ENCODE peak calls at places on chromosomes 2 and 18, in six cellular contexts. One of them, this sample, is unnamed.
A peak's percentile ranks its signal among the peaks of the same experiment; 100 is the strongest.

GRCh38 chr18:69763002-69763401 is 184.7 kb downstream of the CD226 start:
- DNase-seq in left lung: no peak
- DNase-seq in WERI-Rb-1: no peak
- DNase-seq in IMR-90: no peak
- DNase-seq in hepatocyte: no peak
- DNase-seq in MM.1S: no peak
- DNase-seq in this sample: no peak

GRCh38 chr2:66390811-66391210 is 44.1 kb upstream of the MEIS1 start:
- DNase-seq in left lung: no peak
- DNase-seq in WERI-Rb-1: no peak
- DNase-seq in IMR-90: no peak
- DNase-seq in hepatocyte: no peak
- DNase-seq in MM.1S: no peak
- DNase-seq in this sample: no peak

GRCh38 chr2:130790808-130791616 is 35.7 kb downstream of the AMER3 start:
- DNase-seq in left lung: no peak
- DNase-seq in WERI-Rb-1: no peak
- DNase-seq in IMR-90: no peak
- DNase-seq in hepatocyte: no peak
- DNase-seq in MM.1S: no peak
- DNase-seq in this sample: no peak

GRCh38 chr2:220619525-220620267 is 952.4 kb downstream of the EPHA4 start:
- DNase-seq in left lung: no peak
- DNase-seq in WERI-Rb-1: no peak
- DNase-seq in IMR-90: peak; percentile 47
- DNase-seq in hepatocyte: peak; percentile 27
- DNase-seq in MM.1S: no peak
- DNase-seq in this sample: no peak

GRCh38 chr18:50649821-50650220 is 89.9 kb downstream of the MAPK4 start:
- DNase-seq in left lung: peak; percentile 54
- DNase-seq in WERI-Rb-1: no peak
- DNase-seq in IMR-90: peak; percentile 29
- DNase-seq in hepatocyte: peak; percentile 58
- DNase-seq in MM.1S: no peak
- DNase-seq in this sample: no peak

GRCh38 chr2:144330951-144331651 is 188.8 kb downstream of the ZEB2 start:
- DNase-seq in left lung: no peak
- DNase-seq in WERI-Rb-1: no peak
- DNase-seq in IMR-90: peak; percentile 18
- DNase-seq in hepatocyte: peak; percentile 16
- DNase-seq in MM.1S: peak; percentile 21
- DNase-seq in this sample: no peak

GRCh38 chr18:79399275-79400081 is 3.7 kb downstream of the NFATC1 start:
- DNase-seq in left lung: peak; percentile 35
- DNase-seq in WERI-Rb-1: no peak
- DNase-seq in IMR-90: no peak
- DNase-seq in hepatocyte: no peak
- DNase-seq in MM.1S: no peak
- DNase-seq in this sample: no peak

GRCh38 chr2:101114815-101115214 is 36.4 kb downstream of the TBC1D8 start:
- DNase-seq in left lung: peak; percentile 64
- DNase-seq in WERI-Rb-1: peak; percentile 49
- DNase-seq in IMR-90: no peak
- DNase-seq in hepatocyte: no peak
- DNase-seq in MM.1S: no peak
- DNase-seq in this sample: no peak

GRCh38 chr2:156147594-156148330 is 184.8 kb downstream of the NR4A2 start:
- DNase-seq in left lung: no peak
- DNase-seq in WERI-Rb-1: no peak
- DNase-seq in IMR-90: no peak
- DNase-seq in hepatocyte: no peak
- DNase-seq in MM.1S: peak; percentile 70
- DNase-seq in this sample: no peak

GRCh38 chr2:145530653-145531052 is 1010.7 kb upstream of the ZEB2 start:
- DNase-seq in left lung: no peak
- DNase-seq in WERI-Rb-1: no peak
- DNase-seq in IMR-90: no peak
- DNase-seq in hepatocyte: no peak
- DNase-seq in MM.1S: peak; percentile 26
- DNase-seq in this sample: no peak

GRCh38 chr18:12088731-12089375 is 4.8 kb upstream of the ANKRD62 start:
- DNase-seq in left lung: no peak
- DNase-seq in WERI-Rb-1: no peak
- DNase-seq in IMR-90: no peak
- DNase-seq in hepatocyte: no peak
- DNase-seq in MM.1S: no peak
- DNase-seq in this sample: no peak

GRCh38 chr2:118687201-118687600 is 160.2 kb downstream of the EN1 start:
- DNase-seq in left lung: no peak
- DNase-seq in WERI-Rb-1: no peak
- DNase-seq in IMR-90: no peak
- DNase-seq in hepatocyte: no peak
- DNase-seq in MM.1S: no peak
- DNase-seq in this sample: no peak

GRCh38 chr18:9092665-9093064 is 9.8 kb upstream of the NDUFV2 start:
- DNase-seq in left lung: no peak
- DNase-seq in WERI-Rb-1: no peak
- DNase-seq in IMR-90: no peak
- DNase-seq in hepatocyte: peak; percentile 28
- DNase-seq in MM.1S: no peak
- DNase-seq in this sample: no peak

GRCh38 chr2:80499095-80499494 is 194.5 kb upstream of the LRRTM1 start:
- DNase-seq in left lung: no peak
- DNase-seq in WERI-Rb-1: peak; percentile 56
- DNase-seq in IMR-90: peak; percentile 65
- DNase-seq in hepatocyte: peak; percentile 73
- DNase-seq in MM.1S: peak; percentile 33
- DNase-seq in this sample: no peak

GRCh38 chr2:237895544-237896506 is 36.4 kb downstream of the RAMP1 start:
- DNase-seq in left lung: no peak
- DNase-seq in WERI-Rb-1: no peak
- DNase-seq in IMR-90: no peak
- DNase-seq in hepatocyte: peak; percentile 19
- DNase-seq in MM.1S: no peak
- DNase-seq in this sample: no peak

GRCh38 chr2:237894986-237895543 is 35.6 kb downstream of the RAMP1 start:
- DNase-seq in left lung: no peak
- DNase-seq in WERI-Rb-1: no peak
- DNase-seq in IMR-90: no peak
- DNase-seq in hepatocyte: no peak
- DNase-seq in MM.1S: no peak
- DNase-seq in this sample: no peak

GRCh38 chr2:237894396-237894979 is 35.1 kb downstream of the RAMP1 start:
- DNase-seq in left lung: no peak
- DNase-seq in WERI-Rb-1: no peak
- DNase-seq in IMR-90: no peak
- DNase-seq in hepatocyte: no peak
- DNase-seq in MM.1S: no peak
- DNase-seq in this sample: no peak

GRCh38 chr2:237896941-237897340 is 37.5 kb downstream of the RAMP1 start:
- DNase-seq in left lung: no peak
- DNase-seq in WERI-Rb-1: no peak
- DNase-seq in IMR-90: no peak
- DNase-seq in hepatocyte: no peak
- DNase-seq in MM.1S: no peak
- DNase-seq in this sample: no peak

GRCh38 chr2:237896507-237896892 is 37.1 kb downstream of the RAMP1 start:
- DNase-seq in left lung: no peak
- DNase-seq in WERI-Rb-1: no peak
- DNase-seq in IMR-90: peak; percentile 40
- DNase-seq in hepatocyte: no peak
- DNase-seq in MM.1S: no peak
- DNase-seq in this sample: no peak
- H3K27ac ChIP-seq in left lung: no peak overlapping the region
- H3K27ac ChIP-seq in WERI-Rb-1: no peak overlapping the region
- H3K27ac ChIP-seq in IMR-90: no peak overlapping the region
- H3K27ac ChIP-seq in hepatocyte: no peak overlapping the region
- H3K27ac ChIP-seq in MM.1S: no peak overlapping the region
- H3K27ac ChIP-seq in this sample: no peak overlapping the region

GRCh38 chr2:191251014-191251413 is 5.8 kb downstream of the MYO1B start:
- DNase-seq in left lung: no peak
- DNase-seq in WERI-Rb-1: no peak
- DNase-seq in IMR-90: no peak
- DNase-seq in hepatocyte: no peak
- DNase-seq in MM.1S: no peak
- DNase-seq in this sample: no peak
- TF ChIP-seq CTCF in left lung: no peak
- TF ChIP-seq CTCF in WERI-Rb-1: no peak
- TF ChIP-seq CTCF in IMR-90: no peak
- TF ChIP-seq CTCF in hepatocyte: no peak
- TF ChIP-seq CTCF in MM.1S: no peak
- TF ChIP-seq CTCF in this sample: no peak

GRCh38 chr2:27795093-27795834 is 23.7 kb downstream of the MRPL33 start:
- DNase-seq in left lung: no peak
- DNase-seq in WERI-Rb-1: no peak
- DNase-seq in IMR-90: no peak
- DNase-seq in hepatocyte: no peak
- DNase-seq in MM.1S: no peak
- DNase-seq in this sample: no peak

GRCh38 chr2:27795868-27796277 is 24.4 kb downstream of the MRPL33 start:
- DNase-seq in left lung: no peak
- DNase-seq in WERI-Rb-1: no peak
- DNase-seq in IMR-90: no peak
- DNase-seq in hepatocyte: no peak
- DNase-seq in MM.1S: no peak
- DNase-seq in this sample: no peak

GRCh38 chr2:27798476-27798875 is 27.0 kb downstream of the MRPL33 start:
- DNase-seq in left lung: no peak
- DNase-seq in WERI-Rb-1: no peak
- DNase-seq in IMR-90: no peak
- DNase-seq in hepatocyte: no peak
- DNase-seq in MM.1S: no peak
- DNase-seq in this sample: no peak

GRCh38 chr2:27798948-27799645 is 27.6 kb downstream of the MRPL33 start:
- DNase-seq in left lung: peak; percentile 73
- DNase-seq in WERI-Rb-1: no peak
- DNase-seq in IMR-90: peak; percentile 100
- DNase-seq in hepatocyte: peak; percentile 92
- DNase-seq in MM.1S: no peak
- DNase-seq in this sample: no peak

GRCh38 chr2:27796991-27797752 is 25.7 kb downstream of the MRPL33 start:
- DNase-seq in left lung: no peak
- DNase-seq in WERI-Rb-1: no peak
- DNase-seq in IMR-90: no peak
- DNase-seq in hepatocyte: no peak
- DNase-seq in MM.1S: no peak
- DNase-seq in this sample: no peak
- H3K27ac ChIP-seq in left lung: peak overlapping the region; percentile 66
- H3K27ac ChIP-seq in WERI-Rb-1: no peak overlapping the region
- H3K27ac ChIP-seq in IMR-90: peak overlapping the region; percentile 96
- H3K27ac ChIP-seq in hepatocyte: no peak overlapping the region
- H3K27ac ChIP-seq in MM.1S: no peak overlapping the region
- H3K27ac ChIP-seq in this sample: no peak overlapping the region

DNA sequence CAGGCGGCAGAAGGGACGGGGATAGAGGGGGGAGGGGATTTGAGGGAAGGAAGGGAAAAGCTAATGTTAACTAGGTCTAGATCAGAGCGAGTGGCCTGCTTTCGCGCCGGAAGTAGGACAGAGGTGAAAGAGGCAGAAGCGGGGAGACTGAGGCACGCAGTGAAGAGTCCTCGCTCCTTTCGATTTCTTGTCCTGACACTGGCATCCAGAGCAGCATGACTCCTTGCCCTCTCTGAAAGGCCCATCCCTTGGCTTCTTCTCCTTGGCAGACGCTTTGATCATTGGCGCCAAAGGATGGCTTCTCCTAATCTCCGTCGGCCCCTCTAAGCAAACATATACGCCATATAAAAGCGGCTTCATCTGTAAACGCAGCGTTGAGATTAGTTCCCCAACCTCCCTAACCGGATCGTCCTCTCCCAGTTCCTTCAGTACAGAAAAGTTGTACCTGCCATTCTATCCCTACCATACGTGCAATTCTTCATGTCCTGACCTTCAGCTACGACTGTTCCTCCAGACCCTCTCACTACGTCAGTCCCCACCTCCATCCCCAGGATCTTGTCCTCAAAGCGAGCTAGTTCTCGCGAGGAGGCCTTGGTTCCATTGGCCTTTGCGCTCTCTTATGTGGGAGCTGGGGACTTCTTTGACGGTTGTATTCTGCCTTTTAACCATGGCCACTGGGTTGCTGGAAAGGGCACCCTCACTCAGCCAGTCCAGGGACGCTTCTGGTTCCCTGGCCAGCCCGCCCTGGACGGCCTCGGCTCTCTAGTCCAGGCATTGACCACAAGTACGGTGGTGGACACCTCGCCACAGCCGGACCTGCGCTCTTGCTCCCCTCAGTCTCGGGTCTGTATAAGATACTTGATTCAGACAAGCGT is 857 bp upstream of the NEUROD1 start:
- DNase-seq in left lung: no peak
- DNase-seq in WERI-Rb-1: peak; percentile 51
- DNase-seq in IMR-90: no peak
- DNase-seq in hepatocyte: no peak
- DNase-seq in MM.1S: no peak
- DNase-seq in this sample: no peak
- TF ChIP-seq CTCF in left lung: no peak
- TF ChIP-seq CTCF in WERI-Rb-1: no peak
- TF ChIP-seq CTCF in IMR-90: no peak
- TF ChIP-seq CTCF in hepatocyte: no peak
- TF ChIP-seq CTCF in MM.1S: no peak
- TF ChIP-seq CTCF in this sample: no peak